ENCODE peak calls at places on chromosomes 13 and 19, in eight cellular contexts. N, B, H, A, J, L, X and I are unnamed samples.

GRCh38 chr19:55297267-55297666 is 13.5 kb downstream of the BRSK1 start:
- DNase-seq in N (no peak), B (no peak), H (no peak), A (no peak), J (no peak), L (no peak), X (no peak), I (no peak)

GRCh38 chr13:46992383-46992952 is 95.6 kb upstream of the HTR2A start:
- DNase-seq in N (no peak), B (no peak), H (peak; percentile 62), A (peak; percentile 12), J (no peak), L (no peak), X (no peak), I (no peak)

GRCh38 chr13:38954844-38955243 is 35.8 kb downstream of the STOML3 start:
- DNase-seq in N (no peak), B (no peak), H (no peak), A (no peak), J (no peak), L (no peak), X (no peak), I (no peak)

GRCh38 chr13:107202371-107203023 is 634.6 kb upstream of the ARGLU1 start:
- DNase-seq in N (no peak), B (peak; percentile 61), H (no peak), A (no peak), J (peak; percentile 56), L (peak; percentile 7), X (no peak), I (no peak)

GRCh38 chr19:8340341-8341096 is 2.5 kb downstream of the KANK3 start:
- DNase-seq in N (no peak), B (no peak), H (no peak), A (no peak), J (no peak), L (no peak), X (no peak), I (peak; percentile 16)

GRCh38 chr13:32105653-32106313 is 74.2 kb downstream of the FRY start:
- DNase-seq in N (no peak), B (no peak), H (no peak), A (no peak), J (no peak), L (no peak), X (no peak), I (no peak)

GRCh38 chr19:1250374-1251232 is 2.2 kb downstream of the MIDN start:
- DNase-seq in N (no peak), B (peak; percentile 60), H (peak; percentile 78), A (peak; percentile 69), J (no peak), L (no peak), X (no peak), I (no peak)

GRCh38 chr13:76667551-76667950 is 218.7 kb downstream of the KCTD12 start:
- DNase-seq in N (no peak), B (peak; percentile 77), H (peak; percentile 26), A (peak; percentile 23), J (peak; percentile 21), L (no peak), X (no peak), I (no peak)

GRCh38 chr19:1239796-1240737 is 1.5 kb upstream of the ATP5F1D start:
- DNase-seq in N (no peak), B (peak; percentile 92), H (peak; percentile 94), A (peak; percentile 94), J (peak; percentile 69), L (no peak), X (peak; percentile 88), I (peak; percentile 96)

GRCh38 chr19:52297601-52298358 is 811 bp downstream of the ZNF480 start:
- DNase-seq in N (no peak), B (peak; percentile 11), H (no peak), A (no peak), J (no peak), L (no peak), X (no peak), I (peak; percentile 23)

GRCh38 chr13:93345642-93346220 is 119.1 kb downstream of the GPC6 start:
- DNase-seq in N (no peak), B (no peak), H (no peak), A (no peak), J (no peak), L (no peak), X (no peak), I (no peak)

GRCh38 chr19:48393559-48394330 is at the start of gene GRIN2D:
- DNase-seq in N (no peak), B (peak; percentile 33), H (no peak), A (peak; percentile 41), J (no peak), L (no peak), X (peak; percentile 40), I (no peak)

GRCh38 chr19:35011091-35011689 is 11.1 kb downstream of the GRAMD1A start:
- DNase-seq in N (no peak), B (no peak), H (no peak), A (no peak), J (no peak), L (no peak), X (no peak), I (no peak)

GRCh38 chr19:33420821-33421220 is 47.3 kb downstream of the CEBPG start:
- DNase-seq in N (no peak), B (no peak), H (no peak), A (no peak), J (no peak), L (no peak), X (no peak), I (no peak)

GRCh38 chr13:103859952-103860351 is 793.7 kb upstream of the SLC10A2 start:
- DNase-seq in N (no peak), B (no peak), H (no peak), A (no peak), J (no peak), L (no peak), X (no peak), I (no peak)

GRCh38 chr19:31567776-31568175 is 218.5 kb upstream of the TSHZ3 start:
- DNase-seq in N (no peak), B (no peak), H (no peak), A (no peak), J (no peak), L (no peak), X (no peak), I (no peak)

DNA sequence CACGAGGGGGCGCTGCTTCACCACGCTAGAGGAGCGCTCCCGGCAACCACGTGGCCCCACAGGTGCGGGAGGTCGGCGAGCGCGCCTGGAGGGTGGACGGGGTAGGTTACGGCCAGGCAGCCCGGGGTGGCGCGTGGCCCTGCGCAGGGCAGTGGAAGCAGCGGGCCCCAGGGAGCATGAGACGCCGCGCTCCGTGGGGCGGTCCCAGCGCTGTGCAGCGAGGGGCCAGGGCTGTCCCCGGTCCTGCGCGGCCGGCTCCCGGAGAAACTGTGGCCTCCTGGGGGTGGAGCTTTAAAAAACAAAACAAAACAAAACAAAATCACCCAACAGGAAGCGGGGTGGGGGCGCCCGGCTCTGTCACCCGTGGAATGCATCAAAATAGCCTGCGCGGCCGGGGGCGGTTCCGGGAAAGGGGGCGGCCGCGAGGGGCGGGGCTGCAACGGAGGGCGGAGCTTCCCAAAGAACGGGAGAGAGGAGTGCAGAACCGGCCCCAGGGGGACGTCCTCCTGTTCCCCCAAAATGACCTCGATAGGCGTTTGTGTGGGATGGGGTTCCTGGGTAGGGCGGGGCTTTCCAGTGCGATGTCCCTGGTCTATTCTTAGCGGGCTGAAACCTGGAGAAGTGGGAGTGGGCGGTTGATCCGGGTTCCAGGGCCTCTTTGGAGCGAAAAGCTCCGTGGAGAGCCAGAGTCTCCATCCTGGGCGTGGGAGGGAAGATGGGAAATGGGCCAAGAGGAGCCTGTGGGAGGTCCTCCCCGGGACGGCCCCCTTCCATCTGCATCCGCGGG is 27.3 kb downstream of the NUMBL start:
- DNase-seq in N (peak; percentile 49), B (peak; percentile 84), H (peak; percentile 93), A (peak; percentile 93), J (peak; percentile 84), L (no peak), X (peak; percentile 92), I (peak; percentile 92)
- TF ChIP-seq CTCF in N (peak; percentile 98), B (peak; percentile 96), H (peak; percentile 93), A (peak; percentile 58), J (no peak), L (peak; percentile 99), X (no peak), I (peak; percentile 99)

GRCh38 chr19:57886046-57886445 is 2.8 kb downstream of the ZNF814 start:
- DNase-seq in N (no peak), B (no peak), H (no peak), A (no peak), J (no peak), L (no peak), X (no peak), I (no peak)

GRCh38 chr19:57887195-57887941 is 1.5 kb downstream of the ZNF814 start:
- DNase-seq in N (no peak), B (no peak), H (no peak), A (no peak), J (no peak), L (peak; percentile 12), X (no peak), I (no peak)

GRCh38 chr19:57888107-57888493 is 737 bp downstream of the ZNF814 start:
- DNase-seq in N (no peak), B (no peak), H (no peak), A (no peak), J (no peak), L (peak; percentile 18), X (no peak), I (peak; percentile 22)

GRCh38 chr19:57888494-57889231 is at the start of gene ZNF814:
- DNase-seq in N (peak; percentile 15), B (peak; percentile 84), H (peak; percentile 89), A (peak; percentile 96), J (peak; percentile 82), L (peak; percentile 59), X (peak; percentile 92), I (peak; percentile 74)
- TF ChIP-seq CTCF in N (peak; percentile 5), B (peak; percentile 48), H (no peak), A (peak; percentile 42), J (no peak), L (peak; percentile 61), X (peak; percentile 66), I (peak; percentile 9)

DNA sequence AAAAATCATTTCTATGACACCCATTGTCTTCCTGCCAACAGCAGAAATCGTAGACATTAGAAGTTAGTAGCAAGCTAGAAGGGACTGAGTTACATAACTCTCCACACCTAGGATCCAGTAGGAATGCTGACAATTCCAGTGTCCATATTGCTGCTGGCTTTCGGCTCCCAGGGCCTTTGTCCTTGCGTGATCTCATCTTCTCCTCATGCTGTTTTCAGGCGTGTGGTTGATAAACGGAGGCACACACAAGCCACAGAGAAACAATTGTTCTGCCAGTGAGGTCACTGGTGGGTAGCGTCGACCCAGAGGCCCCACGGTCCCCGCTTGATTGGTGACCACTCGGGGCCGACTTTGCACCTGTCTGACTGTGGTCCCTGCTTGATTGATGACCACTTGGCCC is 31.6 kb upstream of the F7 start:
- DNase-seq in N (no peak), B (no peak), H (no peak), A (no peak), J (no peak), L (no peak), X (no peak), I (no peak)
- TF ChIP-seq CTCF in N (no peak), B (no peak), H (no peak), A (no peak), J (no peak), L (no peak), X (no peak), I (no peak)

DNA sequence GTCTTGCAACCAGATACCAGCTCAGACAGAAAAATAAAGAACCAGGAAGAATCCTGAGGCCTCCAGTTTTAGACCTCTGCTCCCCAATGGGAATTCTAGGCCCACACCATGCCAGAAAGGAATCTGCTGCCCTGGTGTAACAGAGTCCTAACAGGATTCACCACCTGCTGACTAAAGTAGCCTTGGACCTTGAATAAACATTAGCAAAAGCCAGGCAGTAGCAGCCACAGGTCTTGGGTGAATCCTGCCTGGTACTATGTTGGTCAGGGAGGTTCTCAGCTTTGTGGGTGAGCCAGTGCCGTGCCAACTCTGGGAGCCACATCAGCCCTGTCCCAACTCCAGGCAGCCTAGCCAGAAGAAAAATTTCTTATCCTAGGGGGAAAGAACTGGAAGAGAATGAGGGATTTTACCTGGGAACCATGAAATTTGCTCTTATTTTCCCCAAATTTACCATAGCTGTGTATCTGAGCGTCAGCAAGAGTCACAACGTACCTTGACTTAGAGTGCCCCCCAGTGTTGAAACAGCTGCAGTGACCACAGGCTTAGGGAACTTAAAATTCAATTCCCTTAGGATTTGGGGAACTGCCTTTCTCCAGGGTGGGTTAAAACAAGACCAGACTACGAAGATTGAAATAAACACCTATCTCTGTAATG is 1895.6 kb upstream of the PRR20A start:
- DNase-seq in N (no peak), B (no peak), H (peak; percentile 0), A (no peak), J (no peak), L (no peak), X (no peak), I (no peak)
- TF ChIP-seq CTCF in N (peak; percentile 37), B (no peak), H (peak; percentile 7), A (no peak), J (no peak), L (peak; percentile 60), X (no peak), I (peak; percentile 10)